ENCODE peak calls at places on chromosomes 2 and 18, in seven cellular contexts. I, G, U, P, W, L and Q are unnamed samples.

GRCh38 chr2:108583903-108584520 is 49.7 kb downstream of the LIMS1 start:
- DNase-seq in U (peak), I (no peak), W (no peak), L (peak), G (peak), P (peak), Q (peak)

GRCh38 chr2:195820373-195820772 is 163.3 kb downstream of the SLC39A10 start:
- DNase-seq in I (no peak), P (peak), U (no peak), G (no peak), W (no peak), L (no peak), Q (no peak)

GRCh38 chr2:127093648-127094210 is 13.2 kb downstream of the BIN1 start:
- DNase-seq in P (no peak), I (no peak), U (no peak), G (no peak), W (no peak), L (no peak), Q (no peak)

GRCh38 chr2:23756593-23757292 is 170.2 kb downstream of the ATAD2B start:
- DNase-seq in G (no peak), L (no peak), I (no peak), W (no peak), U (no peak), P (no peak), Q (no peak)

GRCh38 chr2:132564065-132564464 is 105.9 kb downstream of the LYPD1 start:
- DNase-seq in I (no peak), P (no peak), W (no peak), G (no peak), L (no peak), U (no peak), Q (no peak)

GRCh38 chr2:188089896-188090295 is 201.8 kb upstream of the GULP1 start:
- DNase-seq in G (no peak), I (no peak), P (peak), W (no peak), L (no peak), U (no peak), Q (no peak)

GRCh38 chr18:56522826-56523225 is 115.6 kb downstream of the TXNL1 start:
- DNase-seq in I (no peak), L (no peak), G (no peak), W (no peak), P (peak), U (no peak), Q (no peak)

GRCh38 chr2:158999458-158999857 is 31.0 kb downstream of the TANC1 start:
- DNase-seq in L (no peak), I (no peak), G (no peak), U (no peak), W (no peak), P (peak), Q (no peak)

GRCh38 chr18:49730951-49731391 is 82.4 kb downstream of the ACAA2 start:
- DNase-seq in P (no peak), G (no peak), W (no peak), U (no peak), I (no peak), L (no peak), Q (no peak)

GRCh38 chr18:61921621-61922235 is 28.9 kb upstream of the RNF152 start:
- DNase-seq in P (peak), I (peak), W (no peak), U (no peak), L (no peak), G (no peak), Q (no peak)

GRCh38 chr18:286515-287310 is 18.9 kb upstream of the THOC1 start:
- DNase-seq in G (no peak), I (no peak), L (no peak), U (no peak), P (peak), W (no peak), Q (no peak)

GRCh38 chr2:236544362-236544761 is 25.3 kb upstream of the ACKR3 start:
- DNase-seq in P (no peak), U (no peak), I (peak), L (no peak), G (no peak), W (no peak), Q (no peak)

GRCh38 chr2:238164906-238165287 is 6.1 kb downstream of the ERFE start:
- DNase-seq in I (no peak), P (no peak), U (no peak), W (no peak), L (no peak), G (no peak), Q (no peak)

GRCh38 chr18:57497372-57498294 is 62.5 kb downstream of the ONECUT2 start:
- DNase-seq in W (no peak), L (no peak), I (no peak), U (no peak), G (no peak), P (peak), Q (peak)

DNA sequence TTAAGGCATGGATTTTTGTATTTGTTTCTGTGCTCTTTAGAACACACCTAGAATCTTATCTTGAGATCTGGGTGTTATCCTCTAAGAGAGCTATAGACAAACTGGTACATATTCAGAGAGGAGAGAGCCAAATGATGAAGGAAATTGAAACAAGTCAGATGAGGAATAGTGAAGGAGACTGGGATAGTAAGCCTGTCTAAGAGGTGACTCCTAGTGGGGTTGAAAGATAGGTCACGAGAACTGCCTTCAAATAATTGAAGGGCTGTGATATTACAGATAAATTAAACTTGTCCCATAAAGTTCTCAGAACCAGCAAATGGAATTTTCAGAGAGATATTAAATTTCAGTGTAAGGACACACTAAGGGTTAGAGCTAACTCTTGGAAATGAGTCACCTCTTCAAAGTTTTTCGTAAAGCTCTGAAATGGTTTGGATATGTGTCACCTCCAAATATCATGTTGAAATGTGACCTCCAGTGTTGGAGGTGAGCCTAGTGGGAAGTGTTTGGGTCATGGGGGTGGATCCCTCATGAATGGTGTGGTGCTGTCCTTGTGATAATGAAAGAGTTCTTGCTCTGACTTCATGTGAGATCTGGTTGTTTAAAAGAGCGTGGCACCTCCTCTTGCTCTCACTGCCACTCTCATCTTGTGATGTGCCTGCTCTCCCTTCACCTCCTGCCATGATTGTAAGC is 87.2 kb downstream of the BABAM2 start:
- DNase-seq in I (no peak), P (peak), U (no peak), L (no peak), W (no peak), G (no peak), Q (no peak)
- TF ChIP-seq POLR2A in I (no peak), P (no peak), U (no peak), L (no peak), W (no peak), G (no peak), Q (no peak)

GRCh38 chr2:135875491-135876065 is 665 bp downstream of the MCM6 start:
- DNase-seq in G (peak), P (peak), I (peak), W (peak), L (peak), U (no peak), Q (peak)
- TF ChIP-seq POLR2A in G (no peak), P (no peak), I (no peak), W (no peak), L (no peak), U (no peak), Q (peak)

GRCh38 chr2:86566158-86566827 is 3.0 kb upstream of the CHMP3 start:
- DNase-seq in W (no peak), L (no peak), G (peak), I (no peak), U (no peak), P (peak), Q (no peak)

GRCh38 chr2:86566828-86567205 is 3.6 kb upstream of the CHMP3 start:
- DNase-seq in U (no peak), G (no peak), I (no peak), L (no peak), W (no peak), P (no peak), Q (no peak)

DNA sequence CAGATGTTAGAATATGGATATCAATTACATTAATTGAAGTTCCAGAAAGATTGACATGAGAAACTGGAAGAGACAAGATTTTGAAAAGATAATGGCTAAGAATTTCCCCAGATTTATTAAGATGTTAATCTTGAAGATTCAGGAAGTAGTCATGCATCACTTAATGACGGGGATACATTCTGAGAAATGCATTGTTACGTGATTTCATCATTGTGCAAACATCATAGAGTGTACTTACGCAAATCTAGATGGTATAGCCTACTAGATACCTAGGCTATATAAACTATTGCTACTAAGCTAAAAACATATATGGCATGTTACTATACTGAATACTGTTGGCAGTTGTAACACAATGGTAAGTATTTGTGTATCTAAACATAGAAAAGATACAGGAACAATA is 6.8 kb upstream of the CHMP3 start:
- DNase-seq in P (no peak), L (no peak), U (no peak), W (no peak), I (no peak), G (no peak), Q (no peak)
- TF ChIP-seq POLR2A in P (no peak), L (no peak), U (no peak), W (no peak), I (no peak), G (no peak), Q (no peak)

GRCh38 chr2:70140978-70141753 is 49.7 kb downstream of the C2orf42 start:
- DNase-seq in G (peak), I (no peak), U (no peak), P (peak), L (peak), W (no peak), Q (no peak)

GRCh38 chr2:70144443-70145167 is 46.2 kb downstream of the C2orf42 start:
- DNase-seq in P (no peak), U (no peak), L (no peak), I (no peak), W (no peak), G (no peak), Q (no peak)

GRCh38 chr2:70141754-70142589 is 48.8 kb downstream of the C2orf42 start:
- DNase-seq in G (peak), U (no peak), W (peak), P (peak), L (no peak), I (no peak), Q (peak)

GRCh38 chr2:70143314-70144150 is 47.3 kb downstream of the C2orf42 start:
- DNase-seq in P (peak), W (no peak), U (peak), L (peak), I (no peak), G (peak), Q (peak)

DNA sequence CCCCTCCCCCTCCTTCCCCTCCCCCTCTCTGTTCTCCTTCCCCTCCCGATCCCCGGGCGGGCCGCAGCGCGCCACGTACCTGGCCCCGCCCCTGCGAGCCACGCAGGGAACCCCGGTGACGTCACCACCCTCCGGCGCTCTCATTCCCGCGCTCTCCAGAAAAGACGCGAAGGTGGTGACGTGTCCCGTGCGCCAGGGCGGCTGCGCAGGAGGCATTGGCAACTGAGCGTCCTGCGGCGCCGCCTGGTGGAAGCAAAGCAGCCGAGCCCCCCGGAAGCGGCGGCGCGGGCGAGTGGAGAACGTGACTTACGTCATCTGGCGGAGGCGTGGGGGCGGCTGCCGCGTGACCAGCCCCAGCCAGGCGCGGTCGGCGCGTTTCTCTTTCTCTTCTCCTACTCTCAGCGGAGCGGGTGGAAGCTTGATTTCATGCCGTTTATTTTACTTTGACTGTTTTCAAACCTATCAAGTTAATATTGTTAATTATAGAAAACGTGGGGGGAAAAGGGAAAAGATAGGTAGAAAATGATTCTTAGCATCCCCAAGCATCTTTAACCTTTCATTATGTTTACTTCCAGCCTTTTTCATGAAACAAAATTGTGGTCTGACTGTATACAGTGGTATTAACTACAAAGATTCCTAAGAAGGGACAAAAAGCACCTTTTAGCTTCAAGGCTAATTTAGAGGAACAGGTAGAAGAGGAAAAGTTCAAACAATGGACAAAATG is 48.1 kb downstream of the C2orf42 start:
- DNase-seq in W (peak), P (peak), L (peak), G (peak), I (peak), U (peak), Q (peak)
- TF ChIP-seq POLR2A in W (peak), P (peak), L (no peak), G (peak), I (peak), U (peak), Q (peak)

GRCh38 chr2:217248312-217248935 is 388.6 kb upstream of the TNP1 start:
- DNase-seq in P (peak), W (peak), U (peak), I (peak), G (no peak), L (peak), Q (no peak)
- TF ChIP-seq POLR2A in P (no peak), W (peak), U (no peak), I (no peak), G (no peak), L (no peak), Q (no peak)

DNA sequence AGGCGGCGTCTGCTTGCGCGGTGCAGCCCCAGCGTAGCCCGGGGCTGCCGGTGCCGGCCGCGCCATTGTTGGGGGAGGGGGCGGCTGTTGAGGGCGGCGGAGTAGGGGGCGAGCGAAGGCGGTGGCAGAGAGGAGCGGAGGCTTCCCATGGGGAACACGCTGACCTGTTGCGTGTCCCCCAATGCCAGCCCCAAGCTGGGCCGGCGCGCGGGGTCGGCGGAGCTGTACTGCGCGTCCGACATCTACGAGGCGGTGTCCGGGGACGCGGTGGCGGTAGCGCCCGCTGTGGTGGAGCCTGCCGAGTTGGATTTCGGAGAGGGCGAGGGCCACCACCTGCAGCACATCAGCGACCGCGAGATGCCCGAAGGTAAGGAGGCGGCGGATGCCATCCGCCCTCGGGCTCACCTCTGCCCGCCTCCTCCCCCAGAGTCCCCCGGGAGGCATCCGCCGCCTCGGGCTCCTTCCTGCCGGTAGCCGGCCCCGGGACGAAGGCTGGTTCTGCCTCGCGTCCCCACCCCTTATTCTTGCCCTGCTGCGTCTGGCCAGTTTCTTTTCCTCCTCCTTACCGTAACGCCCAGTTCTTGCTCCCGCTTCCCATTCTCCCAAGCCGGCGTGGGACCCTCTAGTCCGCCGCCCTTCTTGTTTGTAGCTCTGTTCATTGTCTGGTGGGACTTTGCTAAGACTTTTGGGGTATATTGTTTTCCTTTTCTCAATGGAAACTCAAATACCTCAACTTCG is 479 bp downstream of the CCNYL1 start:
- DNase-seq in I (no peak), L (peak), G (peak), U (peak), P (peak), W (no peak), Q (peak)
- TF ChIP-seq POLR2A in I (no peak), L (no peak), G (no peak), U (no peak), P (no peak), W (no peak), Q (no peak)

GRCh38 chr18:79680100-79680879 is 687 bp downstream of the CTDP1 start:
- DNase-seq in P (peak), I (no peak), U (no peak), G (peak), L (peak), W (no peak), Q (peak)

GRCh38 chr18:79680891-79681339 is 1.3 kb downstream of the CTDP1 start:
- DNase-seq in I (peak), W (no peak), P (no peak), U (no peak), G (no peak), L (no peak), Q (no peak)

GRCh38 chr18:79678665-79679551 is 695 bp upstream of the CTDP1 start:
- DNase-seq in G (peak), P (peak), U (peak), W (peak), L (peak), I (peak), Q (peak)

GRCh38 chr18:79677840-79678239 is 1.8 kb upstream of the CTDP1 start:
- DNase-seq in G (no peak), P (no peak), U (no peak), I (no peak), W (no peak), L (no peak), Q (no peak)

DNA sequence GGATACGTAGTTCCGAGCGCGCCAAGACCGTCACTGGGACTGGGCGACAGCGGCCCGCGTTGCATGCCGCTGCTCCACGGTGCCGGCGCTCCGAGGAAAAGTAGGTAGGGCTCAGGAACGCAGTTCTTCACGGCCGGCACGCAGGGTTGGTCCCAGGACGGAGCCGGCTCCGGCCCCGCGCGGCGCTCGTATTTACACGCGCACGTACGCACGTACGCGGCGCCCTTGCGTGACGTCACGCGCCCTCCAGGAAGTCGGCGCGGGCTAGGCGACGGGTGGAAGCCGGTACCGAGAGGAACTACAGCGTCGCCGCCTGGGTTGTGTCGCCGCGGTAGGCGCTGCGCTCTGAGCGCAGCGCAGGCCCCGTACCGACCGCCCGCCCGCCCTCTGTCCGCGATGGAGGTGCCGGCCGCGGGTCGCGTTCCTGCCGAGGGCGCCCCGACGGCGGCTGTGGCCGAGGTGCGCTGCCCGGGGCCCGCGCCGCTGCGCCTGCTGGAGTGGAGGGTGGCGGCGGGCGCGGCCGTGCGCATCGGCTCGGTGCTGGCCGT is at the start of gene CTDP1:
- DNase-seq in P (peak), L (peak), G (peak), W (peak), I (peak), U (peak), Q (peak)
- TF ChIP-seq POLR2A in P (no peak), L (no peak), G (no peak), W (no peak), I (peak), U (no peak), Q (no peak)

GRCh38 chr2:10759151-10759714 is 37.8 kb downstream of the ATP6V1C2 start:
- DNase-seq in L (no peak), P (no peak), I (no peak), U (no peak), G (no peak), W (no peak), Q (no peak)
- TF ChIP-seq POLR2A in L (no peak), P (no peak), I (no peak), U (no peak), G (no peak), W (no peak), Q (no peak)

GRCh38 chr18:3623769-3624545 is 174.0 kb downstream of the TGIF1 start:
- DNase-seq in G (peak), I (peak), P (peak), W (peak), L (peak), U (peak), Q (peak)
- TF ChIP-seq POLR2A in G (peak), I (no peak), P (peak), W (no peak), L (no peak), U (peak), Q (peak)

GRCh38 chr2:21035282-21035973 is 8.4 kb downstream of the APOB start:
- DNase-seq in G (no peak), P (no peak), W (no peak), L (no peak), I (no peak), U (no peak), Q (no peak)

GRCh38 chr2:21032338-21033236 is 11.3 kb downstream of the APOB start:
- DNase-seq in L (no peak), P (no peak), I (peak), W (no peak), G (no peak), U (no peak), Q (no peak)

GRCh38 chr2:21034972-21035279 is 8.9 kb downstream of the APOB start:
- DNase-seq in G (no peak), U (no peak), W (no peak), L (no peak), P (no peak), I (no peak), Q (no peak)

GRCh38 chr2:21034156-21034971 is 9.5 kb downstream of the APOB start:
- DNase-seq in P (no peak), G (no peak), W (no peak), L (no peak), U (no peak), I (no peak), Q (no peak)

GRCh38 chr2:21033237-21034155 is 10.4 kb downstream of the APOB start:
- DNase-seq in U (no peak), P (no peak), L (no peak), W (no peak), I (no peak), G (no peak), Q (no peak)
- TF ChIP-seq POLR2A in U (no peak), P (no peak), L (no peak), W (no peak), I (no peak), G (no peak), Q (no peak)